ENCODE peak calls at places on chromosome 13, in seven cellular contexts. B, G, W, P, O, T and U are unnamed samples.

GRCh38 chr13:97192166-97192565 is 30.0 kb upstream of the MBNL2 start:
- DNase-seq in B (no peak), G (no peak), W (no peak), P (no peak), O (no peak), T (no peak), U (no peak)

GRCh38 chr13:44470623-44471562 is 97.3 kb downstream of the SERP2 start:
- DNase-seq in B (peak; percentile 17), G (no peak), W (no peak), P (peak; percentile 79), O (no peak), T (peak; percentile 56), U (peak; percentile 50)

GRCh38 chr13:80931766-80932165 is 590.8 kb upstream of the SPRY2 start:
- DNase-seq in B (no peak), G (no peak), W (no peak), P (no peak), O (no peak), T (no peak), U (no peak)

GRCh38 chr13:51730927-51731326 is 73.0 kb downstream of the DHRS12 start:
- DNase-seq in B (no peak), G (no peak), W (no peak), P (no peak), O (no peak), T (no peak), U (no peak)

GRCh38 chr13:23372264-23372905 is 61.1 kb downstream of the SACS start:
- DNase-seq in B (no peak), G (no peak), W (no peak), P (no peak), O (no peak), T (no peak), U (peak; percentile 14)

GRCh38 chr13:91247768-91248167 is 99.7 kb upstream of the MIR17HG start:
- DNase-seq in B (no peak), G (no peak), W (no peak), P (peak; percentile 6), O (no peak), T (no peak), U (peak; percentile 23)

GRCh38 chr13:113972451-113973217 is 1.2 kb downstream of the C13orf46 start:
- DNase-seq in B (no peak), G (no peak), W (no peak), P (no peak), O (no peak), T (no peak), U (no peak)

GRCh38 chr13:30119476-30119875 is 187.9 kb downstream of the KATNAL1 start:
- DNase-seq in B (no peak), G (no peak), W (no peak), P (peak; percentile 80), O (no peak), T (no peak), U (peak; percentile 82)

GRCh38 chr13:23510979-23511735 is 59.1 kb upstream of the TNFRSF19 start:
- DNase-seq in B (no peak), G (no peak), W (no peak), P (peak; percentile 70), O (no peak), T (peak; percentile 69), U (peak; percentile 50)

GRCh38 chr13:59674616-59675015 is 489.1 kb downstream of the DIAPH3 start:
- DNase-seq in B (no peak), G (no peak), W (no peak), P (peak; percentile 56), O (no peak), T (no peak), U (no peak)

GRCh38 chr13:29849071-29849541 is 1.3 kb downstream of the UBL3 start:
- DNase-seq in B (no peak), G (peak; percentile 23), W (peak; percentile 47), P (peak; percentile 49), O (no peak), T (peak; percentile 35), U (peak; percentile 40)

GRCh38 chr13:112980441-112980840 is 11.4 kb downstream of the MCF2L start:
- DNase-seq in B (no peak), G (no peak), W (no peak), P (no peak), O (no peak), T (no peak), U (no peak)

GRCh38 chr13:109756778-109757177 is 29.6 kb downstream of the IRS2 start:
- DNase-seq in B (no peak), G (no peak), W (no peak), P (no peak), O (no peak), T (no peak), U (no peak)

GRCh38 chr13:99228737-99229691 is 28.4 kb downstream of the UBAC2 start:
- DNase-seq in B (no peak), G (no peak), W (no peak), P (peak; percentile 86), O (no peak), T (no peak), U (peak; percentile 78)

GRCh38 chr13:42883771-42884170 is 102.4 kb downstream of the FAM216B start:
- DNase-seq in B (peak; percentile 38), G (no peak), W (no peak), P (peak; percentile 68), O (no peak), T (peak; percentile 49), U (peak; percentile 30)

GRCh38 chr13:106515635-106516254 is 19.7 kb downstream of the EFNB2 start:
- DNase-seq in B (no peak), G (no peak), W (no peak), P (no peak), O (no peak), T (no peak), U (no peak)